ENCODE peak calls at places on chromosomes 13 and 19, in seven cellular contexts. D is left ventricle myocardium inferior, I is suprapubic skin, N is WERI-Rb-1, Z is GM13976, X is fibroblast of pulmonary artery, Y is H9. H is an unnamed sample.

GRCh38 chr19:1360818-1361461 is 22.8 kb upstream of the NDUFS7 start:
- DNase-seq in D (peak; percentile 78), X (peak; percentile 89), Y (no peak), I (no peak), N (no peak), Z (no peak), H (peak; percentile 79)

GRCh38 chr19:33713194-33713593 is 83.5 kb upstream of the KCTD15 start:
- DNase-seq in Z (no peak), X (no peak), I (no peak), N (no peak), D (no peak), Y (no peak), H (no peak)

GRCh38 chr19:19474950-19475781 is 40.2 kb downstream of the TSSK6 start:
- DNase-seq in D (no peak), Z (no peak), I (no peak), X (no peak), N (no peak), Y (peak; percentile 83), H (no peak)

GRCh38 chr13:92573467-92574057 is 653.0 kb upstream of the GPC6 start:
- DNase-seq in X (peak; percentile 34), N (peak; percentile 43), Y (peak; percentile 50), Z (no peak), D (no peak), I (no peak), H (peak; percentile 9)

GRCh38 chr19:46784262-46785053 is 3.9 kb downstream of the SLC1A5 start:
- DNase-seq in N (peak; percentile 78), D (peak; percentile 69), X (peak; percentile 90), I (peak; percentile 85), Y (peak; percentile 88), Z (peak; percentile 84), H (peak; percentile 91)

GRCh38 chr19:11887247-11887617 is 350 bp upstream of the ZNF69 start:
- DNase-seq in D (no peak), I (no peak), Y (no peak), X (no peak), Z (no peak), N (peak; percentile 51), H (no peak)

GRCh38 chr13:97234236-97234635 is 12.1 kb downstream of the MBNL2 start:
- DNase-seq in Z (no peak), Y (no peak), D (no peak), N (no peak), I (no peak), X (no peak), H (no peak)

GRCh38 chr13:92460479-92460878 is 766.1 kb upstream of the GPC6 start:
- DNase-seq in D (no peak), X (peak; percentile 7), Y (no peak), I (no peak), Z (no peak), N (no peak), H (peak; percentile 24)

GRCh38 chr13:72536668-72537399 is 190.6 kb downstream of the MZT1 start:
- DNase-seq in I (no peak), N (no peak), Y (no peak), Z (no peak), D (no peak), X (no peak), H (peak; percentile 25)

GRCh38 chr13:99174533-99175100 is 26.0 kb upstream of the UBAC2 start:
- DNase-seq in I (no peak), N (no peak), D (no peak), Z (no peak), Y (no peak), X (no peak), H (no peak)

GRCh38 chr13:75366380-75367280 is 115.3 kb downstream of the TBC1D4 start:
- DNase-seq in N (no peak), X (peak; percentile 54), Z (no peak), Y (no peak), D (no peak), I (no peak), H (no peak)

GRCh38 chr13:33799950-33800592 is 17.9 kb upstream of the RFC3 start:
- DNase-seq in Z (no peak), N (no peak), I (no peak), X (peak; percentile 69), D (no peak), Y (no peak), H (peak; percentile 61)

GRCh38 chr13:20565120-20565736 is 1.7 kb upstream of the IFT88 start:
- DNase-seq in X (no peak), Y (no peak), I (no peak), N (no peak), D (no peak), Z (no peak), H (no peak)

GRCh38 chr19:3359850-3360493 is 6.4 kb upstream of the NFIC start:
- DNase-seq in N (no peak), Y (no peak), D (no peak), X (no peak), Z (peak; percentile 82), I (no peak), H (no peak)

GRCh38 chr19:4916292-4917082 is 7.2 kb downstream of the UHRF1 start:
- DNase-seq in N (no peak), Z (peak; percentile 74), Y (no peak), I (no peak), X (no peak), D (no peak), H (no peak)

GRCh38 chr19:52270266-52270885 is 989 bp downstream of the ZNF766 start:
- DNase-seq in D (no peak), I (no peak), Y (no peak), X (no peak), Z (peak; percentile 39), N (no peak), H (no peak)

GRCh38 chr13:24073657-24074056 is 86.9 kb upstream of the SPATA13 start:
- DNase-seq in X (no peak), Z (no peak), D (no peak), I (no peak), Y (no peak), N (no peak), H (no peak)

DNA sequence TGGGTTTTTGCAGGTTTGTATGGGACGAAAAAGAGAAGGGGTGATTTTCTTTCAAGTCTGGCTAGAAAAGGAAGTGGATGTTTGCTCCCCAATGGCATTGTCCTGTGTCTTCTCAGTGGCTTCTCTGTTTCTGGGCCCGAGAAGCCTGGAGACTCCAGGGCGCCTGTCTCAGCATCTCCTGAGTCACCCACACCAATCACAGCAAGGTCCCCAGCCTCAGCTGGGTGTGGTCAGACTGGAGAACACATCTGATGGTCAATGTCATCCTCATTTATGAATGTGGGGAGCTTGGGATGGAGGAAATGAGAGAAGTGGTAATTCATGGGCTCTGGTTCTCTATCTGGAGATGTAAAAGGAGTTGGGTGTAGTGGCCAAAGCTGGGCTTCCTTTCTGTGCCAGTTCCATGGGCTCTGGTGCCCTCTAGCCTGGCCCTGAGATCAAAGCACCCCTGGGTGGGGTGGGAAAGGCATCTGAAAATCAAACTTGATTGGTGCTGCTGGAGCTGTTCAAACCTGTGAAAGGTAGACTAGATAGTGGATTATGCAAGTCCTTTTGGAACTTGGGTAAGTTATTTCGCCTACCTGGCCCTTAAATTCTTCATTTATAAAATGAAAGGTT is 13.4 kb downstream of the RASL11A start:
- DNase-seq in X (peak; percentile 49), N (peak; percentile 38), Z (no peak), D (no peak), Y (peak; percentile 19), I (no peak), H (no peak)
- TF ChIP-seq CTCF in X (peak; percentile 44), N (peak; percentile 58), Z (peak; percentile 50), D (peak; percentile 55), Y (peak; percentile 38), I (peak; percentile 10), H (peak; percentile 54)

GRCh38 chr13:113864303-113864890 is 521 bp upstream of the GAS6 start:
- DNase-seq in I (no peak), N (no peak), X (no peak), D (no peak), Y (no peak), Z (no peak), H (no peak)

GRCh38 chr13:113862766-113863510 is 938 bp downstream of the GAS6 start:
- DNase-seq in I (peak; percentile 83), X (peak; percentile 25), D (peak; percentile 68), Y (peak; percentile 60), N (no peak), Z (peak; percentile 81), H (peak; percentile 32)

GRCh38 chr13:113862191-113862765 is 1.6 kb downstream of the GAS6 start:
- DNase-seq in I (peak; percentile 79), X (no peak), Z (no peak), N (no peak), D (no peak), Y (peak; percentile 29), H (no peak)

GRCh38 chr13:113861433-113862030 is 2.3 kb downstream of the GAS6 start:
- DNase-seq in D (no peak), I (peak; percentile 66), X (no peak), Y (peak; percentile 32), Z (no peak), N (no peak), H (no peak)

GRCh38 chr13:113863511-113864302 is at the start of gene GAS6:
- DNase-seq in I (peak; percentile 81), N (peak; percentile 82), X (peak; percentile 35), Z (peak; percentile 70), Y (peak; percentile 35), D (peak; percentile 82), H (peak; percentile 33)
- TF ChIP-seq CTCF in I (no peak), N (peak; percentile 63), X (no peak), Z (no peak), Y (peak; percentile 11), D (peak; percentile 34), H (peak; percentile 3)

GRCh38 chr19:15758379-15758778 is 20.6 kb downstream of the OR10H3 start:
- DNase-seq in Z (no peak), D (no peak), N (no peak), Y (no peak), X (no peak), I (no peak), H (no peak)

DNA sequence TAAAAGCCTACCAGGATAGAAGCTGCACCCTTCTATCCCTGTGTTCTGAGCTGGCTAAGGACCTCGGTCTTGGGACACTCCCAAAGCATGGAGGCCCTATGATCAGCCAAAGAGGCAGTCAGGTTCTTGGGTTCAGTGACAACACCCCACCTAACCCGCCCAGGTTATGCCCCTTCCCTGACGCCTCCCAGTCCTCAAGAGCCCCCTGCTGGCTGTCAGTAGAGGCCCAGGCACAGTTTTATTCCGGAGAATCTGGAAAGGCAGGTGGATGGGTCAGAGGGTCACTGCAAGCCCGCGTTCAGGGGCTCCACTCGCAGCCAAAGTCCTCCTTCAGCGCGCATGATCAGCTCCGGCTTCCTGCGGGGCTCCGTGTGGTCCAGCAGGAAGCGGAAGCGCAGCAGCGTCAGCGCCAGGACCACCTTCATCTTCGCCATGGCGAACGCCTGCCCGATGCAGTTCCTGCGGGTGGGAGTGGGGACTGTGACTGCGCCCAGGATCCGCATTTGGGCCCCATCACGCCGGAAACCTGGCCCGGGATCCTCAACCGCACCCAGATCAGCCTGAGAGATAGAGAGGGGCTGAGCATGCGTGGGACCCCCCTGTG is 22.3 kb downstream of the OR10H3 start:
- DNase-seq in D (no peak), N (no peak), Y (no peak), Z (peak; percentile 32), I (no peak), X (no peak), H (no peak)
- TF ChIP-seq CTCF in D (peak; percentile 38), N (peak; percentile 42), Y (no peak), Z (no peak), I (peak; percentile 17), X (no peak), H (no peak)

DNA sequence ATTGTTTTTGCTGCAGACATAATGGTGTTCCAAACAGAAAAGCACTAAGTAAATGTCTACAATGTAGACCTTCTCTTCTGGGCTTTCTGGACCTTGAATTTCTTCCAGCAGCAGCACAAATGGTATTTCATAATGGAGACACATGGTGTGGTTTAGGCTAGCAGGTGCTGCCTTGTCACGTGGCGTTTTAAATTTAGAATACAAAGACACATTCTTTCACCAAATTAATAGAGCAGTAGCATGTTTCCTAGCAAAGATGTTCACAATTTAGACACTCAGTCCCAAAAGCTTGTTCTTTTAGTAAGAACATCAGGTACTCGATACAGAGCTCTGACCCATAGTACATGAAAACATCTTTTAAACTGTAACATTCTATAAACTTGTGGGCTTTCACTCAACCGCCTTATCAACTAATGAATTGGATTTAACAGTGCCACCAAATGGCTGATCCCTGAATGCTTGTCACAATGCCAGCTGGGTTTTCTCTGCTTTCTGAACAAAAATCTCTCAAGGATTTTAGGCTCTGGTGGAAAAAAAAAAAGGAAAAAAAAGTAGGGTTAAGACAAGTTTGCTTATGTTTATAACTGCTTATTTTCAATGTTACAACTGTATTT is 290.1 kb downstream of the DCLK1 start:
- DNase-seq in Z (no peak), N (no peak), Y (no peak), X (no peak), I (no peak), D (no peak), H (no peak)
- TF ChIP-seq CTCF in Z (no peak), N (no peak), Y (no peak), X (no peak), I (no peak), D (no peak), H (no peak)